ENCODE peak calls at places on chromosomes 5 and 9, in four cellular contexts. A is tibial nerve, U is body of pancreas, H is adrenal gland. Z is an unnamed sample.

GRCh38 chr9:25716220-25716872 is 38.1 kb upstream of the TUSC1 start:
- DNase-seq in A (peak; percentile 4), U (peak; percentile 71), H (peak; percentile 47), Z (peak; percentile 62)

GRCh38 chr5:85500869-85501268 is 1116.2 kb upstream of the EDIL3 start:
- DNase-seq in A (no peak), U (no peak), H (no peak), Z (no peak)

GRCh38 chr9:22469928-22470544 is 23.4 kb downstream of the DMRTA1 start:
- DNase-seq in A (peak; percentile 54), U (peak; percentile 16), H (peak; percentile 12), Z (no peak)

GRCh38 chr5:152349683-152350526 is 55.2 kb downstream of the NMUR2 start:
- DNase-seq in A (no peak), U (peak; percentile 61), H (peak; percentile 53), Z (no peak)

GRCh38 chr5:170632985-170633234 is 129.1 kb downstream of the KCNIP1 start:
- DNase-seq in A (peak; percentile 38), U (peak; percentile 58), H (no peak), Z (peak; percentile 38)

GRCh38 chr5:36389245-36389644 is 87.5 kb upstream of the RANBP3L start:
- DNase-seq in A (peak; percentile 49), U (no peak), H (peak; percentile 57), Z (no peak)

GRCh38 chr9:131273146-131273545 is 3.2 kb downstream of the FAM78A start:
- DNase-seq in A (no peak), U (no peak), H (peak; percentile 39), Z (no peak)

GRCh38 chr9:14203366-14204056 is 110.4 kb downstream of the NFIB start:
- DNase-seq in A (no peak), U (peak; percentile 86), H (peak; percentile 83), Z (peak; percentile 61)

GRCh38 chr5:57650360-57651069 is 167.9 kb upstream of the ACTBL2 start:
- DNase-seq in A (peak; percentile 19), U (peak; percentile 61), H (peak; percentile 71), Z (no peak)

GRCh38 chr9:133160742-133161541 is 2.8 kb downstream of the GBGT1 start:
- DNase-seq in A (peak; percentile 80), U (peak; percentile 78), H (peak; percentile 87), Z (no peak)

GRCh38 chr9:8070779-8071444 is 271.3 kb upstream of the DMAC1 start:
- DNase-seq in A (no peak), U (no peak), H (no peak), Z (no peak)

GRCh38 chr5:5140051-5141010 is at the start of gene ADAMTS16:
- DNase-seq in A (no peak), U (peak; percentile 9), H (no peak), Z (no peak)

GRCh38 chr5:14436801-14437542 is 144.6 kb upstream of the OTULINL start:
- DNase-seq in A (no peak), U (no peak), H (no peak), Z (no peak)

GRCh38 chr5:116646611-116647289 is 72.1 kb upstream of the SEMA6A start:
- DNase-seq in A (no peak), U (no peak), H (no peak), Z (no peak)

GRCh38 chr5:5424736-5425135 is 2.3 kb downstream of the ICE1 start:
- DNase-seq in A (no peak), U (no peak), H (no peak), Z (no peak)

GRCh38 chr5:93604119-93604963 is 21.3 kb downstream of the NR2F1 start:
- DNase-seq in A (no peak), U (no peak), H (peak; percentile 58), Z (no peak)

GRCh38 chr9:105672711-105673234 is 10.5 kb downstream of the TAL2 start:
- DNase-seq in A (no peak), U (no peak), H (no peak), Z (no peak)

GRCh38 chr9:33187519-33188218 is 20.5 kb upstream of the B4GALT1 start:
- DNase-seq in A (peak; percentile 8), U (no peak), H (no peak), Z (no peak)

GRCh38 chr5:138282918-138283742 is 8.7 kb upstream of the GFRA3 start:
- DNase-seq in A (peak; percentile 36), U (peak; percentile 70), H (peak; percentile 62), Z (peak; percentile 54)

GRCh38 chr9:37958154-37958553 is 54.2 kb upstream of the SLC25A51 start:
- DNase-seq in A (no peak), U (no peak), H (no peak), Z (no peak)

GRCh38 chr9:78676623-78677022 is 379.7 kb downstream of the PSAT1 start:
- DNase-seq in A (no peak), U (no peak), H (no peak), Z (no peak)

GRCh38 chr5:176658817-176659216 is 11.5 kb downstream of the TSPAN17 start:
- DNase-seq in A (peak; percentile 20), U (no peak), H (no peak), Z (no peak)

GRCh38 chr5:167639761-167640160 is 651.7 kb upstream of the WWC1 start:
- DNase-seq in A (no peak), U (no peak), H (no peak), Z (no peak)

GRCh38 chr9:128245293-128246151 is 30.3 kb downstream of the GOLGA2 start:
- DNase-seq in A (no peak), U (no peak), H (peak; percentile 19), Z (no peak)

GRCh38 chr9:87944096-87944495 is 26.3 kb downstream of the SPATA31C1 start:
- DNase-seq in A (no peak), U (no peak), H (no peak), Z (no peak)

GRCh38 chr9:124395826-124396225 is 19.4 kb downstream of the PSMB7 start:
- DNase-seq in A (no peak), U (no peak), H (no peak), Z (no peak)

GRCh38 chr9:124392855-124393460 is 22.3 kb downstream of the PSMB7 start:
- DNase-seq in A (no peak), U (peak; percentile 27), H (peak; percentile 74), Z (no peak)

GRCh38 chr9:124394167-124394566 is 21.1 kb downstream of the PSMB7 start:
- DNase-seq in A (no peak), U (no peak), H (no peak), Z (no peak)

GRCh38 chr9:124392254-124392653 is 23.0 kb downstream of the PSMB7 start:
- DNase-seq in A (no peak), U (no peak), H (no peak), Z (no peak)

GRCh38 chr9:124394596-124394995 is 20.6 kb downstream of the PSMB7 start:
- DNase-seq in A (no peak), U (no peak), H (no peak), Z (no peak)
- TF ChIP-seq CTCF in A (no peak), U (no peak), H (no peak), Z (no peak)

DNA sequence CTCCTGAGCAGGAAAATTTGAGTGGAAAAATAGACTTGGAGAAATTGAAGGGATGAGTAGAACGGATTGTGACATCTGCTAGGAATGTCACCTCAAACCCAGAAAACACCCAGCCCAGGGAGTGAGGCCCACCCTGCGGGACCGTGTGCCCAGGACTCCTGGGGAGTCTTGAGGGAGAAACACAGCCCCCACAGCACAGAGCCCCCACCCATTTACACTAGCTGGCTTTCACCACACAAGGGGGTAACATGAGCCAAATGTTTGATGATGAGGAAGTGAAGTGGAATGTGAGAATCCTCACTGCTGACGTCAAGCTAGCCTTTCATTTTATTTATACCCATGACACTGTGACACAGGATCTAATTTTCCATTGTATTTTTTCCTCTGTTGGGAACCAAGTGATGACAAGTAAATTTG is 42.8 kb upstream of the PDE8B start:
- DNase-seq in A (no peak), U (no peak), H (no peak), Z (no peak)
- H3K27me3 ChIP-seq in A (no peaks in the 10 kb centered on the region), U (no peaks in the 10 kb centered on the region), H (no peaks in the 10 kb centered on the region), Z (no peaks in the 10 kb centered on the region)

DNA sequence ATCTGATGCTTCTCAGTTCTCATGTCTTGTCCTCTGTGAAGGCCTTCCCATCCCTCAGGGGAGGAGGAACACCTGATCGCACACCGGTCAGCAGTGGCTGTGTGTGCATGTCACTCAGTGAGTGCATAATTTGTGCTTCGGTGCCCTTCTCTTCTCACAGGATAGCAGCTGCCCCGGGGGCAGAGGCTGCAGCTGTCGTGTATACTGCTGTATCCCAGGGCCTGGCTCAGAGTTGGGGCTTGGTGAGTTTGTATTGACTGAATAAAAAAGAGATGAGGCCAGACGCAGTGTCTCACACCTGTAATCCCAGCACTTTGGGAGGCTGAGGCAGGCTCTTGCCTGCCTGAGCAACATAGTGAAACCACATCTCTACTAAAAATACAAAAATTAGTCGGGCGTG is 49.7 kb upstream of the NCS1 start:
- DNase-seq in A (no peak), U (no peak), H (no peak), Z (no peak)
- TF ChIP-seq POLR2A in A (no peak), U (no peak), H (no peak), Z (no peak)

GRCh38 chr5:54738118-54738972 is 220.8 kb downstream of the SNX18 start:
- DNase-seq in A (peak; percentile 38), U (peak; percentile 58), H (peak; percentile 82), Z (peak; percentile 30)

GRCh38 chr5:54733101-54733500 is 215.5 kb downstream of the SNX18 start:
- DNase-seq in A (no peak), U (no peak), H (no peak), Z (no peak)

GRCh38 chr5:54739371-54739770 is 221.8 kb downstream of the SNX18 start:
- DNase-seq in A (no peak), U (no peak), H (no peak), Z (no peak)

GRCh38 chr5:54738973-54739367 is 221.4 kb downstream of the SNX18 start:
- DNase-seq in A (no peak), U (no peak), H (no peak), Z (no peak)

DNA sequence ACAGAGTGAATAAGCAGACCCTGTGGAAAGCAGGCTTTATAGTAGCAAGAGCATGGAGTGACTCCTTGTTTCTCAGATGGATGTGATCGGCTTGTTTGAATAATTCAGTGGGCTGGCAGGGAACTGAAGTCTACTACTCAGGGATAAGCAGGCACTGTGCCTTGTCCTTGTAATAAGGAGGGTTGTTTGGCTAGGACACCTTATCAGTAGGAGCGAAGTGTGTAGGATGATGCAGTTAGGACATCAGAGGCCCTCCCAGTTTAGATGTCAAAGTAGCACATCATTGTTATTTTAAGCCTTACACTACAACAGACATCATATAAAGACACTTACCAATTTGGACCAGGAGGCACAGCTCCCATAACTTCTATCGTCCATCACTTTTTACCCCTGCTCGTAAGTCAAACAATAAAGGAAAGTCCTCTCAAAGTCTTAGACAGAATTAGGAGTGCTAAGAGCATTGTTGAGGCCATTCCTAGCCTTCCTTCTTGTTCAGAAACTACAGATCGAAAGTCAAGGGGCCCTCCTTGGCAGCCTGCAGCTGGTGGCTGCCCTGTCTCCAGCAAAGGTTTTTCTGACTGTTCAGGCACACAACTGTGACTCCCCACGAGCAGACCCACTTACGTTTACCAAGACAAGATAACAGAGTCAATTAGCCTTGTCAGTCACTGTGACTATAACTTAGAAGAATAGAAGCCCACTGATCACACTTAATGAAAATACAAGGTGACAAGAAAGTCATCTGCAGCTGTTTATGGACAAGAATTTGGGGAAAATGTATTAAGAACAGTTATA is 218.6 kb downstream of the SNX18 start:
- DNase-seq in A (no peak), U (no peak), H (no peak), Z (no peak)
- TF ChIP-seq CTCF in A (no peak), U (no peak), H (no peak), Z (no peak)

Z was measured in breast epithelium.